ENCODE peak calls at places on chromosomes 3 and 15, in six cellular contexts. N, Q, F, I, M and L are unnamed samples.

GRCh38 chr15:58549013-58549779 is 117.4 kb downstream of the LIPC start:
- DNase-seq in M (no peak), N (no peak), Q (no peak), F (no peak), I (no peak), L (no peak)

GRCh38 chr3:18672561-18672960 is 247.4 kb upstream of the SATB1 start:
- DNase-seq in N (no peak), I (no peak), F (no peak), Q (no peak), M (no peak), L (no peak)

GRCh38 chr15:98347001-98347400 is 301.3 kb upstream of the IGF1R start:
- DNase-seq in Q (no peak), I (no peak), F (no peak), N (no peak), M (no peak), L (no peak)

GRCh38 chr3:89405145-89405544 is 297.7 kb downstream of the EPHA3 start:
- DNase-seq in F (no peak), M (no peak), N (no peak), Q (no peak), I (no peak), L (no peak)

GRCh38 chr3:146222204-146223046 is 28.5 kb downstream of the PLSCR4 start:
- DNase-seq in M (no peak), Q (no peak), N (no peak), I (no peak), F (peak; percentile 52), L (no peak)

GRCh38 chr3:49098429-49098828 is 4.6 kb upstream of the QRICH1 start:
- DNase-seq in M (no peak), Q (no peak), N (no peak), I (no peak), F (peak; percentile 17), L (peak; percentile 58)

GRCh38 chr3:149751551-149751950 is 738 bp downstream of the COMMD2 start:
- DNase-seq in F (no peak), N (no peak), I (no peak), Q (no peak), M (no peak), L (peak; percentile 45)

GRCh38 chr15:44084171-44084570 is 110.9 kb downstream of the FRMD5 start:
- DNase-seq in I (no peak), F (no peak), Q (no peak), N (no peak), M (no peak), L (no peak)

GRCh38 chr15:39115379-39116057 is 465.4 kb upstream of the THBS1 start:
- DNase-seq in M (no peak), I (no peak), F (no peak), N (no peak), Q (no peak), L (no peak)

GRCh38 chr15:66151809-66152208 is 101.7 kb downstream of the MEGF11 start:
- DNase-seq in N (no peak), I (no peak), Q (no peak), M (no peak), F (no peak), L (no peak)

GRCh38 chr3:171873561-171873960 is 30.4 kb downstream of the TMEM212 start:
- DNase-seq in F (peak; percentile 30), N (no peak), Q (no peak), M (no peak), I (no peak), L (no peak)

GRCh38 chr3:58560771-58561311 is 16.4 kb downstream of the FAM107A start:
- DNase-seq in I (no peak), Q (no peak), F (peak; percentile 96), N (peak; percentile 43), M (peak; percentile 94), L (no peak)